ENCODE peak calls at places on chromosomes 16 and 17, in five cellular contexts. M is heart right ventricle; S is mammary epithelial cell; B is naive thymus-derived CD4-positive, alpha-beta T cell; W is AG04449. X is an unnamed sample.

GRCh38 chr17:81084691-81085419 is 49.9 kb downstream of the BAIAP2 start:
- DNase-seq in M (no peak), S (no peak), B (no peak), W (no peak), X (no peak)

GRCh38 chr17:40419559-40420331 is 2.0 kb upstream of the TOP2A start:
- DNase-seq in M (no peak), S (no peak), B (no peak), W (no peak), X (no peak)

GRCh38 chr16:83581082-83581481 is 226.7 kb upstream of the HSBP1 start:
- DNase-seq in M (no peak), S (no peak), B (no peak), W (no peak), X (no peak)

GRCh38 chr16:27499659-27500055 is 50.1 kb downstream of the GTF3C1 start:
- DNase-seq in M (no peak), S (no peak), B (no peak), W (no peak), X (no peak)

GRCh38 chr17:65463242-65463641 is 98.2 kb downstream of the AXIN2 start:
- DNase-seq in M (peak), S (peak), B (no peak), W (no peak), X (peak)

GRCh38 chr17:40516581-40517285 is 15.3 kb upstream of the TNS4 start:
- DNase-seq in M (no peak), S (peak), B (no peak), W (no peak), X (no peak)

GRCh38 chr16:67244387-67245188 is 2.7 kb downstream of the FHOD1 start:
- DNase-seq in M (peak), S (peak), B (no peak), W (peak), X (peak)

GRCh38 chr16:89401205-89401604 is 89.2 kb downstream of the ANKRD11 start:
- DNase-seq in M (no peak), S (no peak), B (no peak), W (no peak), X (no peak)

GRCh38 chr16:1688807-1689560 is 10.9 kb downstream of the JPT2 start:
- DNase-seq in M (no peak), S (peak), B (no peak), W (no peak), X (no peak)

GRCh38 chr17:39694593-39694992 is 5.3 kb upstream of the ERBB2 start:
- DNase-seq in M (no peak), S (no peak), B (no peak), W (no peak), X (no peak)

GRCh38 chr17:35089846-35090193 is 26.3 kb upstream of the RFFL start:
- DNase-seq in M (no peak), S (peak), B (no peak), W (no peak), X (no peak)

GRCh38 chr16:87086156-87086555 is 231.0 kb downstream of the C16orf95 start:
- DNase-seq in M (no peak), S (no peak), B (no peak), W (no peak), X (peak)

GRCh38 chr16:30541502-30542329 is 7.1 kb upstream of the ZNF747 start:
- DNase-seq in M (no peak), S (no peak), B (no peak), W (no peak), X (peak)

GRCh38 chr17:39145143-39145542 is 6.3 kb downstream of the PLXDC1 start:
- DNase-seq in M (no peak), S (no peak), B (no peak), W (no peak), X (no peak)

GRCh38 chr16:73024571-73025105 is 23.3 kb downstream of the ZFHX3 start:
- DNase-seq in M (no peak), S (no peak), B (no peak), W (no peak), X (no peak)

GRCh38 chr17:40541060-40541872 is 24.0 kb downstream of the CCR7 start:
- DNase-seq in M (no peak), S (no peak), B (no peak), W (no peak), X (no peak)

GRCh38 chr16:424623-425081 is 797 bp upstream of the RAB11FIP3 start:
- DNase-seq in M (peak), S (no peak), B (no peak), W (no peak), X (no peak)

DNA sequence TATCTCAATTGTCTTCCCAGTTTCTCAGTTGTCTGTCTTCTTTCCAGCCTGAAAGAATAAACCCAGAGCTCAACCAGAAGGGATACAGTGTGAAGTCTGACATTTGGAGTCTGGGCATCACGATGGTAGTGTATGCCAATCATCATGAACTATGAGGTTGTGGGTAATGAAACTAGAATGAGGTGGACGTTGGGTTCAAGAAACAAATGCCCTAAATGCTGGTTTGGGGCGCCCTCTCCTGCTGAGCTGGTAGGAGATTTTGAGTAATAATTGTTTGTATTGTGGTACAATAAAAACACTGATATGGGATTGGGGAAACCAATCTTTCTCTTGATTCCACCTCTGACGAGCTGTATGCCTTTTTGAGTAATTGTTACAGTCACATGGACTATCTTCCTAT is 110.4 kb downstream of the MAP2K6 start:
- DNase-seq in M (no peak), S (no peak), B (no peak), W (no peak), X (no peak)
- H3K4me3 ChIP-seq in M (no peak), S (no peak), B (no peak), W (no peak), X (no peak)

DNA sequence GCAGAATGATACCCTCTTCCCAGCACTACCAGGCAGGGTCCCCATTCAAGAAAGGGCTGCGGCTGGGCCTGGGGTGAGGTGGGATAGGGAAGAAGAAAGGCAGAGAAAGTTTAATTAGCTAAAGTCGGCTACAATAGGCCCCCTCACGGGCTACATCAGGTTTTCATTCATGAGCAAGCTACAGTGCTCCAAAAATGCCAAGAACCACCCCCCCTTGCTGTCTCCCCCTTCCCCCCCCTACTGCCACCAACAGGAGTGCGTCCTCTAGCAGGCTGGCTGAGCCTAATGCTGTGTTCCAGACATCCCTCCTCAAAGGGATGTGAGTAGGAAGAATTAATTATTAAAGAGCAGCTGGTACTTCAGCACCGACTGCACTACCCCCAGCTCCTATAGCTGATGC is 2.2 kb downstream of the HDAC5 start:
- DNase-seq in M (no peak), S (no peak), B (no peak), W (no peak), X (no peak)
- H3K4me3 ChIP-seq in M (peak), S (no peak), B (no peak), W (no peak), X (no peak)

GRCh38 chr17:73552300-73553088 is 91.8 kb downstream of the SDK2 start:
- DNase-seq in M (no peak), S (no peak), B (no peak), W (no peak), X (no peak)

GRCh38 chr17:73551144-73551543 is 93.1 kb downstream of the SDK2 start:
- DNase-seq in M (no peak), S (no peak), B (no peak), W (no peak), X (no peak)

GRCh38 chr17:73553311-73553710 is 90.9 kb downstream of the SDK2 start:
- DNase-seq in M (no peak), S (peak), B (no peak), W (no peak), X (no peak)

GRCh38 chr17:73550561-73550960 is 93.7 kb downstream of the SDK2 start:
- DNase-seq in M (no peak), S (peak), B (no peak), W (no peak), X (no peak)

GRCh38 chr17:73551756-73552155 is 92.5 kb downstream of the SDK2 start:
- DNase-seq in M (no peak), S (no peak), B (no peak), W (no peak), X (no peak)
- H3K4me3 ChIP-seq in M (no peak), S (no peak), B (no peak), W (no peak), X (no peak)

GRCh38 chr17:1446201-1446600 is 9.8 kb downstream of the CRK start:
- DNase-seq in M (no peak), S (no peak), B (no peak), W (no peak), X (no peak)
- H3K4me3 ChIP-seq in M (no peak), S (no peak), B (no peak), W (no peak), X (no peak)

DNA sequence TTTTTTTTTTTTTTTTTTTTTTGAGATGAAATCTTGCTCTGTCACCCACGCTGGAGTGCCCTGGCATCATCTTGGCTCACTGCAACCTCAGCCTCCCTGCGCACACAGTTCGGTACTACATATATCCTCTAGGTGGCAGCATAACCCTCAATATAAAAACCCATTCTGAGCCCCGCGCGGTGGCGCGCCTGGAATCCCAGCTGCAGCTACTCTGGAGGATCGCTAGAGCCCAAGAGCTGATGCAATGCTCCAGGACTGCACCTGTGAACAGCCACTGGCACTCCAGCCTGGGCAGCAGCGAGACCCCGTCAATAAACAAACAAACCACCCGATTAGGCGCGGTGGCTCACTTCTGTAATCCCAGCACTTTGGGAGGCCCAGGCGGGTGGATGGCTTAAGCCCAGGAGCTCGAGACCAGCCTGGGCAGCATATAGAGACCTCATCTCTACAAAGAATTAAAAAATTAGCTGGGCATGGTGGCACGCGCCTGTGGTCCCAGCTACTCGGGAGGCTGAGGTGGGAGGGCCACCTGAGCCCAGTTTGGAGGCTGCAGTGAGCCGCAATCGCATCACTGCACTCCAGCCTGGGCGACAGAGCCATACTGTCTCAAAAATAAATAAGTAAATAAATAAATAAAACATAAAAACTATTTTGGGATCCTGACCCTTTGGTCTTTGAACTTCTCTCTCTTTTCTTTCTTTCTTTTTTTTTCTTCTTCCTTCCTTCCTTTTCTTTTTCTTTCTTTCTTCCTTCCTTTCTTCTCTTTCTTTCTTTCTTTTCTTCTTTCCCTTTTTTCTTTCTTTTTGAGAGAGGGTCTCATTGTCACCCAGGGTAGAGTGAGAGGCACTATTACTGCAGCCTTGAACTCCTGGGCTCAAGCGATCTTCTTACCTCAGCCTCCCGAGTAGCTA is 15.4 kb upstream of the AKAP10 start:
- DNase-seq in M (peak), S (peak), B (peak), W (peak), X (peak)
- H3K4me3 ChIP-seq in M (no peak), S (no peak), B (no peak), W (no peak), X (no peak)

GRCh38 chr16:48811478-48811877 is 201.5 kb upstream of the N4BP1 start:
- DNase-seq in M (no peak), S (no peak), B (no peak), W (no peak), X (no peak)

GRCh38 chr16:48810803-48811453 is 200.9 kb upstream of the N4BP1 start:
- DNase-seq in M (no peak), S (no peak), B (no peak), W (no peak), X (no peak)

GRCh38 chr16:48812856-48813255 is 202.9 kb upstream of the N4BP1 start:
- DNase-seq in M (no peak), S (no peak), B (no peak), W (no peak), X (no peak)

GRCh38 chr16:48813485-48813884 is 203.5 kb upstream of the N4BP1 start:
- DNase-seq in M (no peak), S (no peak), B (no peak), W (no peak), X (no peak)

GRCh38 chr16:48810436-48810802 is 200.4 kb upstream of the N4BP1 start:
- DNase-seq in M (no peak), S (no peak), B (no peak), W (no peak), X (no peak)
- H3K4me3 ChIP-seq in M (peak), S (no peak), B (no peak), W (no peak), X (no peak)

DNA sequence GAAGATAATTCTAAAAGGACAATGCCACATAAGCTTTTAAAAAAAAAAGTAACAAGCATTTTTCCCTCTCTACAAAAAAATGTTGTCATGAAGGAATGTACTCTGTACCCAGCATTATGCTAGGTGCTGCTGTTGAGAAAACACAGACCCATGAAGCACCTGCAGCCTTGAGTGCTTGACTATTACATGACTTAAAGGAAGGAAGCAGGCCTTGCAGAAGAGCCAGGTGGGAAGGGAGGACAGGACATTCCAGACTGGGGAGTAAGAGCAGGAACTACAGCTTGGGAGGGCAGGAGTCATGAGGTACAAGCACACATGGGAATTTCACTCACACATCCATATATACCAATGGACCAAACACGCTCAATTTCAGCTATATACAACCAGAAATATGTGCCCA is 3.8 kb downstream of the MYO1D start:
- DNase-seq in M (no peak), S (peak), B (no peak), W (no peak), X (no peak)
- H3K4me3 ChIP-seq in M (no peak), S (no peak), B (no peak), W (no peak), X (no peak)

X was measured in skeletal muscle cell.